ENCODE peak calls at places on chromosome 9, in four cellular contexts. One of them, this sample, is unnamed.

GRCh38 chr9:114551750-114552685 is 35.6 kb upstream of the ATP6V1G1 start:
- DNase-seq in neural crest cell: no peak
- DNase-seq in activated naive CD4-positive, alpha-beta T cell treated with Interleukin-2 at 50 U/mL for 16 hours: no peak
- DNase-seq in stimulated activated CD8-positive, alpha-beta memory T cell treated with anti-CD3 and anti-CD28 coated beads, Interleukin-7, amount 100 ng/mL, for 24 hours: no peak
- DNase-seq in this sample: peak

GRCh38 chr9:15277400-15278137 is 29.4 kb downstream of the TTC39B start:
- DNase-seq in neural crest cell: no peak
- DNase-seq in stimulated activated CD8-positive, alpha-beta memory T cell treated with anti-CD3 and anti-CD28 coated beads, Interleukin-7, amount 100 ng/mL, for 24 hours: no peak
- DNase-seq in activated naive CD4-positive, alpha-beta T cell treated with Interleukin-2 at 50 U/mL for 16 hours: no peak
- DNase-seq in this sample: peak

GRCh38 chr9:70485273-70485858 is 70.9 kb upstream of the KLF9 start:
- DNase-seq in stimulated activated CD8-positive, alpha-beta memory T cell treated with anti-CD3 and anti-CD28 coated beads, Interleukin-7, amount 100 ng/mL, for 24 hours: no peak
- DNase-seq in neural crest cell: no peak
- DNase-seq in activated naive CD4-positive, alpha-beta T cell treated with Interleukin-2 at 50 U/mL for 16 hours: no peak
- DNase-seq in this sample: no peak

GRCh38 chr9:113274474-113275146 is 762 bp downstream of the CDC26 start:
- DNase-seq in stimulated activated CD8-positive, alpha-beta memory T cell treated with anti-CD3 and anti-CD28 coated beads, Interleukin-7, amount 100 ng/mL, for 24 hours: peak
- DNase-seq in neural crest cell: peak
- DNase-seq in activated naive CD4-positive, alpha-beta T cell treated with Interleukin-2 at 50 U/mL for 16 hours: no peak
- DNase-seq in this sample: peak

GRCh38 chr9:121233906-121234901 is 32.5 kb upstream of the RAB14 start:
- DNase-seq in activated naive CD4-positive, alpha-beta T cell treated with Interleukin-2 at 50 U/mL for 16 hours: no peak
- DNase-seq in neural crest cell: no peak
- DNase-seq in stimulated activated CD8-positive, alpha-beta memory T cell treated with anti-CD3 and anti-CD28 coated beads, Interleukin-7, amount 100 ng/mL, for 24 hours: no peak
- DNase-seq in this sample: peak

GRCh38 chr9:123927625-123928308 is 2.2 kb downstream of the DENND1A start:
- DNase-seq in activated naive CD4-positive, alpha-beta T cell treated with Interleukin-2 at 50 U/mL for 16 hours: no peak
- DNase-seq in neural crest cell: no peak
- DNase-seq in stimulated activated CD8-positive, alpha-beta memory T cell treated with anti-CD3 and anti-CD28 coated beads, Interleukin-7, amount 100 ng/mL, for 24 hours: no peak
- DNase-seq in this sample: peak

GRCh38 chr9:15206949-15207696 is 99.9 kb downstream of the TTC39B start:
- DNase-seq in stimulated activated CD8-positive, alpha-beta memory T cell treated with anti-CD3 and anti-CD28 coated beads, Interleukin-7, amount 100 ng/mL, for 24 hours: no peak
- DNase-seq in neural crest cell: no peak
- DNase-seq in activated naive CD4-positive, alpha-beta T cell treated with Interleukin-2 at 50 U/mL for 16 hours: no peak
- DNase-seq in this sample: peak

GRCh38 chr9:113774968-113775367 is 101.1 kb upstream of the ZNF618 start:
- DNase-seq in stimulated activated CD8-positive, alpha-beta memory T cell treated with anti-CD3 and anti-CD28 coated beads, Interleukin-7, amount 100 ng/mL, for 24 hours: no peak
- DNase-seq in neural crest cell: no peak
- DNase-seq in activated naive CD4-positive, alpha-beta T cell treated with Interleukin-2 at 50 U/mL for 16 hours: no peak
- DNase-seq in this sample: no peak

GRCh38 chr9:20408513-20408912 is 213.8 kb downstream of the MLLT3 start:
- DNase-seq in neural crest cell: no peak
- DNase-seq in stimulated activated CD8-positive, alpha-beta memory T cell treated with anti-CD3 and anti-CD28 coated beads, Interleukin-7, amount 100 ng/mL, for 24 hours: no peak
- DNase-seq in activated naive CD4-positive, alpha-beta T cell treated with Interleukin-2 at 50 U/mL for 16 hours: no peak
- DNase-seq in this sample: no peak

GRCh38 chr9:126672634-126673284 is 59.0 kb downstream of the LMX1B start:
- DNase-seq in neural crest cell: no peak
- DNase-seq in activated naive CD4-positive, alpha-beta T cell treated with Interleukin-2 at 50 U/mL for 16 hours: no peak
- DNase-seq in stimulated activated CD8-positive, alpha-beta memory T cell treated with anti-CD3 and anti-CD28 coated beads, Interleukin-7, amount 100 ng/mL, for 24 hours: no peak
- DNase-seq in this sample: no peak

GRCh38 chr9:134316444-134317160 is 9.7 kb upstream of the RXRA start:
- DNase-seq in stimulated activated CD8-positive, alpha-beta memory T cell treated with anti-CD3 and anti-CD28 coated beads, Interleukin-7, amount 100 ng/mL, for 24 hours: no peak
- DNase-seq in neural crest cell: no peak
- DNase-seq in activated naive CD4-positive, alpha-beta T cell treated with Interleukin-2 at 50 U/mL for 16 hours: no peak
- DNase-seq in this sample: no peak

GRCh38 chr9:128149001-128149701 is at the start of gene LCN2:
- DNase-seq in activated naive CD4-positive, alpha-beta T cell treated with Interleukin-2 at 50 U/mL for 16 hours: no peak
- DNase-seq in stimulated activated CD8-positive, alpha-beta memory T cell treated with anti-CD3 and anti-CD28 coated beads, Interleukin-7, amount 100 ng/mL, for 24 hours: no peak
- DNase-seq in neural crest cell: no peak
- DNase-seq in this sample: no peak

GRCh38 chr9:112193562-112194288 is 18.6 kb upstream of the SUSD1 start:
- DNase-seq in neural crest cell: no peak
- DNase-seq in activated naive CD4-positive, alpha-beta T cell treated with Interleukin-2 at 50 U/mL for 16 hours: no peak
- DNase-seq in stimulated activated CD8-positive, alpha-beta memory T cell treated with anti-CD3 and anti-CD28 coated beads, Interleukin-7, amount 100 ng/mL, for 24 hours: no peak
- DNase-seq in this sample: no peak

GRCh38 chr9:107070591-107070990 is 207.6 kb downstream of the ZNF462 start:
- DNase-seq in stimulated activated CD8-positive, alpha-beta memory T cell treated with anti-CD3 and anti-CD28 coated beads, Interleukin-7, amount 100 ng/mL, for 24 hours: no peak
- DNase-seq in neural crest cell: no peak
- DNase-seq in activated naive CD4-positive, alpha-beta T cell treated with Interleukin-2 at 50 U/mL for 16 hours: no peak
- DNase-seq in this sample: no peak

GRCh38 chr9:1619915-1620705 is 395.0 kb upstream of the SMARCA2 start:
- DNase-seq in stimulated activated CD8-positive, alpha-beta memory T cell treated with anti-CD3 and anti-CD28 coated beads, Interleukin-7, amount 100 ng/mL, for 24 hours: no peak
- DNase-seq in neural crest cell: no peak
- DNase-seq in activated naive CD4-positive, alpha-beta T cell treated with Interleukin-2 at 50 U/mL for 16 hours: no peak
- DNase-seq in this sample: no peak

GRCh38 chr9:14314929-14315753 is 1.2 kb upstream of the NFIB start:
- DNase-seq in stimulated activated CD8-positive, alpha-beta memory T cell treated with anti-CD3 and anti-CD28 coated beads, Interleukin-7, amount 100 ng/mL, for 24 hours: no peak
- DNase-seq in activated naive CD4-positive, alpha-beta T cell treated with Interleukin-2 at 50 U/mL for 16 hours: peak
- DNase-seq in neural crest cell: peak
- DNase-seq in this sample: peak

GRCh38 chr9:79574166-79574565 is 2.4 kb downstream of the TLE4 start:
- DNase-seq in activated naive CD4-positive, alpha-beta T cell treated with Interleukin-2 at 50 U/mL for 16 hours: no peak
- DNase-seq in stimulated activated CD8-positive, alpha-beta memory T cell treated with anti-CD3 and anti-CD28 coated beads, Interleukin-7, amount 100 ng/mL, for 24 hours: no peak
- DNase-seq in neural crest cell: no peak
- DNase-seq in this sample: no peak